ENCODE peak calls at places on chromosomes 6 and 20, in eight cellular contexts. K, O, X, B, I, Q, V and L are unnamed samples. For H3K9me3, the result is how much of the 10 kb centered on the place peaks cover.

GRCh38 chr6:92243315-92243714 is 1176.0 kb downstream of the EPHA7 start:
- DNase-seq in O (no peak), B (no peak), X (no peak), K (no peak), I (no peak), Q (no peak), V (no peak), L (no peak)

GRCh38 chr6:170447561-170447930 is 105.6 kb downstream of the PSMB1 start:
- DNase-seq in O (no peak), I (no peak), Q (no peak), B (no peak), X (no peak), K (no peak), V (no peak), L (no peak)

GRCh38 chr6:91268941-91269340 is 682.1 kb upstream of the MAP3K7 start:
- DNase-seq in X (no peak), K (no peak), O (no peak), V (peak), Q (no peak), B (no peak), I (no peak), L (no peak)

GRCh38 chr20:40978761-40979160 is 49.9 kb upstream of the TOP1 start:
- DNase-seq in B (no peak), X (no peak), K (no peak), O (no peak), I (no peak), Q (no peak), V (no peak), L (no peak)

GRCh38 chr6:168605964-168606363 is 165.0 kb downstream of the SMOC2 start:
- DNase-seq in K (no peak), B (no peak), I (no peak), O (no peak), Q (no peak), V (no peak), X (no peak), L (no peak)

GRCh38 chr20:16699287-16699686 is 30.5 kb upstream of the SNRPB2 start:
- DNase-seq in K (no peak), O (no peak), I (no peak), Q (no peak), X (no peak), B (no peak), V (no peak), L (no peak)

GRCh38 chr20:50353289-50353961 is 156.8 kb upstream of the PTPN1 start:
- DNase-seq in V (no peak), B (no peak), Q (peak), K (no peak), X (no peak), I (no peak), O (no peak), L (no peak)

GRCh38 chr20:4512891-4513550 is 208.7 kb upstream of the PRND start:
- DNase-seq in O (no peak), X (no peak), K (no peak), V (peak), I (no peak), Q (no peak), B (peak), L (no peak)

GRCh38 chr6:135520781-135521180 is 23.2 kb upstream of the AHI1 start:
- DNase-seq in V (no peak), I (no peak), B (no peak), K (no peak), Q (no peak), X (no peak), O (no peak), L (no peak)

GRCh38 chr6:20826378-20826777 is 292.1 kb downstream of the CDKAL1 start:
- DNase-seq in O (no peak), B (no peak), V (peak), X (no peak), I (no peak), K (no peak), Q (no peak), L (no peak)

GRCh38 chr6:11143394-11144371 is 32.2 kb upstream of the ERVFRD-1 start:
- DNase-seq in I (peak), V (peak), Q (peak), O (peak), K (peak), B (peak), X (peak), L (peak)

GRCh38 chr6:11947063-11947462 is 65.0 kb upstream of the HIVEP1 start:
- DNase-seq in V (no peak), Q (no peak), B (no peak), O (no peak), K (no peak), I (no peak), X (no peak), L (no peak)

GRCh38 chr6:124193132-124193531 is 389.5 kb downstream of the NKAIN2 start:
- DNase-seq in I (no peak), X (no peak), B (no peak), Q (no peak), V (no peak), O (no peak), K (peak), L (no peak)

GRCh38 chr6:18823782-18824386 is 436.7 kb downstream of the RNF144B start:
- DNase-seq in B (peak), Q (no peak), V (peak), I (no peak), X (no peak), K (no peak), O (no peak), L (no peak)

GRCh38 chr20:32301719-32302506 is 24.5 kb downstream of the KIF3B start:
- DNase-seq in B (no peak), X (no peak), O (no peak), V (no peak), Q (no peak), I (no peak), K (no peak), L (no peak)

GRCh38 chr6:83221302-83221701 is 28.1 kb downstream of the RWDD2A start:
- DNase-seq in I (no peak), K (no peak), O (no peak), Q (no peak), X (no peak), V (no peak), B (no peak), L (no peak)

GRCh38 chr6:130421567-130421966 is 55.8 kb downstream of the TMEM200A start:
- DNase-seq in V (peak), B (no peak), I (no peak), Q (no peak), X (no peak), K (no peak), O (no peak), L (no peak)

GRCh38 chr6:77462359-77463307 is 658 bp downstream of the HTR1B start:
- DNase-seq in I (no peak), K (no peak), B (peak), Q (no peak), V (no peak), X (no peak), O (no peak), L (no peak)

DNA sequence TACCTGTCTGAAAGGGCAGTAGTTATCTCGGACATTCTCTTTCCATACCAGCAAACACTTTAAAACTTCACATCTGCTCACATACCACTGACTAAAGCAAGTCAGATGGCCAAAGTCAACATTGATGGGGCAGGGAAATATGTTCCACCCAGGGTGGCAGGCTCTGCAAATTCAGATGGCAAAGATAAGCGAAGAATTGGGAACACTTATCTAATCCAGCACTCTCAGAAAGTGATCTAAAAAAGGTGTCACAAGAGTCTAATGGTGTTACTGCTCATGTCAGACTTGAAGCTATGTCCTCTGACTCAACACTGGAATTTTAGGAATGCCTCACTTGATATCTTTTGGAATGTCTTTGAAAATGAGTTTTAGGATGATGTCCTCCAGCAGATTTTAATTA is 1086.2 kb downstream of the KIF16B start:
- DNase-seq in Q (no peak), V (no peak), X (no peak), K (no peak), O (no peak), B (no peak), I (no peak), L (no peak)
- H3K9me3 ChIP-seq in Q (under half), V (under half), X (under half), K (under half), O (under half), B (under half), I (under half), L (under half)

DNA sequence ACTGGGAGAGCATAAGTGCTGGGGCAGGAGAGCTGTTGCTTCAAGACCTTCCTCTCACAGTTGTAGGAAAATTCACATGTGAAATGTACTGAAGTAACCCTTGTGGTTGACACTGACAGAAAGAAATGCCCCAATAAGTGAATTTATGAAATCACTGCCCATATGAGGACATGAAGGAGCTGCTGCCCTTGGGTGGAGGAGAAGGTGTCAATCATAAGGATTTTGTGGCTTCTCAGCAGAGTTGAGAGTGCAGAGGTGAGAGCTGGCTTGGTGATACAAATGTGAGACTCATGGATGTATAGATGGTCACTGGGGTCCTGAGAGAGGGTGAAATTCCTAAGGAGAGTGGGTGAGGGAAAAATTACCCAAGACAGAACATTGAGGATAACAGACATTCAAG is 33.9 kb upstream of the CMTR1 start:
- DNase-seq in O (no peak), V (no peak), K (no peak), I (no peak), X (no peak), B (no peak), Q (no peak), L (no peak)
- H3K9me3 ChIP-seq in O (under half), V (under half), K (under half), I (under half), X (under half), B (under half), Q (under half), L (under half)

DNA sequence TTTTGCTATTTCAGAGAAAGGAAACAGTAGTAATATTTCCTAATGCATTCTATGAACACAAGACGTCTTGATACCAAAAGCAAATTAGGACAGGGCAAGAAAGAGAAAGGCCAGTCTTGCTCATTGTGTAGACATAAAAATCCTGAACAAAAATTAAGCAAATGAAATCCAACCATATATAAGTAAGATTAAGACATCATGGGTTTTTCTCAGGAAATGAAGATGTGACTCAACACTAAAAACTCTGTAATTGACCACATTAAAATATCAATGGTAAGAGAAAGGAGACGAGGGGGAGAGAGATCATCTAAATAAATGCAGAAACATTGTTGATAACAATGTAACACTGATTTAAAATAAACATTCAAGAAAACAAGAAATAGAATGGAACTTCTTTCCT is 205.4 kb downstream of the SOD2 start:
- DNase-seq in K (no peak), X (no peak), I (no peak), B (no peak), O (no peak), V (peak), Q (no peak), L (no peak)
- H3K9me3 ChIP-seq in K (under half), X (under half), I (under half), B (under half), O (under half), V (under half), Q (under half), L (under half)

GRCh38 chr20:29300579-29301551 is 1956.6 kb upstream of the DEFB115 start:
- DNase-seq in K (no peak), V (no peak), X (no peak), O (no peak), B (no peak), Q (no peak), I (no peak), L (no peak)
- H3K9me3 ChIP-seq in K (under half), V (under half), X (half or more), O (under half), B (under half), Q (under half), I (under half), L (under half)

GRCh38 chr6:50358113-50358512 is 308.4 kb upstream of the DEFB112 start:
- DNase-seq in I (no peak), K (no peak), X (no peak), B (no peak), V (no peak), O (no peak), Q (no peak), L (no peak)
- H3K9me3 ChIP-seq in I (under half), K (under half), X (under half), B (under half), V (under half), O (under half), Q (under half), L (under half)

GRCh38 chr6:167574431-167575097 is 249.7 kb downstream of the TTLL2 start:
- DNase-seq in I (peak), O (peak), Q (peak), X (no peak), V (no peak), K (no peak), B (no peak), L (no peak)

GRCh38 chr6:167576798-167577528 is 249.7 kb upstream of the AFDN start:
- DNase-seq in K (no peak), V (no peak), X (no peak), Q (no peak), B (no peak), O (no peak), I (no peak), L (no peak)

GRCh38 chr6:167575201-167575696 is 250.4 kb downstream of the TTLL2 start:
- DNase-seq in B (no peak), X (no peak), I (no peak), V (no peak), O (no peak), K (no peak), Q (no peak), L (no peak)

GRCh38 chr6:167577891-167578361 is 248.8 kb upstream of the AFDN start:
- DNase-seq in B (no peak), O (no peak), V (no peak), X (no peak), Q (no peak), I (no peak), K (no peak), L (no peak)

DNA sequence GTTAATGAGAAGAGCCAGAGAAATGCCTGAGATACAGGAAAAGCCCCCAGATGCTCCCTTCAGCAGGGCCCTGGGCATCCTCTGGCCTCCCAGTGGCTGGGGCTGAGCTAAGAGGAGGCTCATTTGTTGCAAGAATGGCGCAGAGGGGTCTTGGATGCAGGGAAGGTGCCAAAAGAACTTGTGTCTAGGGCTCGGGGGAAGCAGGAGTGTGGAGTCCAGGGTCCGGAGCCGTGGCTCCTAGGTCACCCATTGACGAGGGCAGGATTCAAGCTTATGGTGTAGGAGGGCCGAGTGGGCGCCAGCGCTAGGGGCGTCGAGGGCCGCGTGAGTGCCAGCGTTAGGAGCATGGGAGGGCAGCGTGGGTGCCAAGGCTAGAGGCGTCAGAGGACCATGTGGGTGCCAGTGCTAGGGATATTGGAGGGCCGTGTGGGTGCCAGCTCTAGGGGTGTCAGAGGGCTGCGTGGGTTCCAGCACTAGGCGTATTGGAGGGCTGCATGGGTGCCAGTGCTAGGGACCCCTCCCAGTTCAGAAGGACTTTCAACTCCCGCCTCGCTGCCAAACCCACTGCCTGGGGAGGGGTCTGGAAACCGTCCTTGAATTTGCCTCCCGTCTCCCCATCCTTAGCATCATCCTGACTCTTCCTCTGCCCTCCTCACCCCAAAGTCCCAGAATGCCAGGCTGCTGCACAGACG is 250.5 kb upstream of the AFDN start:
- DNase-seq in B (no peak), V (no peak), I (no peak), X (no peak), O (no peak), K (no peak), Q (no peak), L (no peak)
- H3K9me3 ChIP-seq in B (under half), V (under half), I (under half), X (under half), O (under half), K (under half), Q (under half), L (under half)